ENCODE peak calls at places on chromosomes 7 and 10, in five cellular contexts. One of them, this sample, is unnamed.

GRCh38 chr7:105439174-105439893 is 50.6 kb upstream of the SRPK2 start:
- DNase-seq in left ventricle myocardium inferior: no peak
- DNase-seq in hepatocyte: no peak
- DNase-seq in Kasumi-1: no peak
- DNase-seq in effector CD4-positive, alpha-beta T cell: no peak
- DNase-seq in this sample: no peak

GRCh38 chr10:53430127-53430891 is 657.7 kb upstream of the MBL2 start:
- DNase-seq in left ventricle myocardium inferior: no peak
- DNase-seq in hepatocyte: no peak
- DNase-seq in Kasumi-1: no peak
- DNase-seq in effector CD4-positive, alpha-beta T cell: no peak
- DNase-seq in this sample: no peak

GRCh38 chr10:71714592-71714991 is 5.0 kb downstream of the C10orf105 start:
- DNase-seq in left ventricle myocardium inferior: no peak
- DNase-seq in hepatocyte: no peak
- DNase-seq in Kasumi-1: no peak
- DNase-seq in effector CD4-positive, alpha-beta T cell: no peak
- DNase-seq in this sample: no peak

GRCh38 chr7:120996333-120996982 is 7.9 kb downstream of the CPED1 start:
- DNase-seq in left ventricle myocardium inferior: peak
- DNase-seq in hepatocyte: peak
- DNase-seq in Kasumi-1: peak
- DNase-seq in effector CD4-positive, alpha-beta T cell: peak
- DNase-seq in this sample: no peak

GRCh38 chr10:12539350-12540164 is 190.2 kb downstream of the CAMK1D start:
- DNase-seq in left ventricle myocardium inferior: no peak
- DNase-seq in hepatocyte: no peak
- DNase-seq in Kasumi-1: no peak
- DNase-seq in effector CD4-positive, alpha-beta T cell: no peak
- DNase-seq in this sample: no peak

GRCh38 chr10:131673396-131673795 is 227.4 kb upstream of the PPP2R2D start:
- DNase-seq in left ventricle myocardium inferior: no peak
- DNase-seq in hepatocyte: no peak
- DNase-seq in Kasumi-1: no peak
- DNase-seq in effector CD4-positive, alpha-beta T cell: no peak
- DNase-seq in this sample: no peak

GRCh38 chr10:85600744-85601081 is 765.9 kb downstream of the GRID1 start:
- DNase-seq in left ventricle myocardium inferior: no peak
- DNase-seq in hepatocyte: no peak
- DNase-seq in Kasumi-1: no peak
- DNase-seq in effector CD4-positive, alpha-beta T cell: no peak
- DNase-seq in this sample: no peak

GRCh38 chr7:141145630-141145982 is 71.7 kb downstream of the TMEM178B start:
- DNase-seq in left ventricle myocardium inferior: no peak
- DNase-seq in hepatocyte: no peak
- DNase-seq in Kasumi-1: no peak
- DNase-seq in effector CD4-positive, alpha-beta T cell: no peak
- DNase-seq in this sample: no peak

GRCh38 chr7:149828357-149829309 is 9.5 kb upstream of the ZNF862 start:
- DNase-seq in left ventricle myocardium inferior: no peak
- DNase-seq in hepatocyte: no peak
- DNase-seq in Kasumi-1: no peak
- DNase-seq in effector CD4-positive, alpha-beta T cell: no peak
- DNase-seq in this sample: no peak

GRCh38 chr7:28666144-28666543 is 253.8 kb downstream of the CREB5 start:
- DNase-seq in left ventricle myocardium inferior: no peak
- DNase-seq in hepatocyte: no peak
- DNase-seq in Kasumi-1: no peak
- DNase-seq in effector CD4-positive, alpha-beta T cell: no peak
- DNase-seq in this sample: no peak

GRCh38 chr7:17109017-17109416 is 189.4 kb upstream of the AHR start:
- DNase-seq in left ventricle myocardium inferior: no peak
- DNase-seq in hepatocyte: no peak
- DNase-seq in Kasumi-1: no peak
- DNase-seq in effector CD4-positive, alpha-beta T cell: no peak
- DNase-seq in this sample: no peak

GRCh38 chr7:42480304-42480665 is 243.3 kb upstream of the GLI3 start:
- DNase-seq in left ventricle myocardium inferior: no peak
- DNase-seq in hepatocyte: peak
- DNase-seq in Kasumi-1: no peak
- DNase-seq in effector CD4-positive, alpha-beta T cell: no peak
- DNase-seq in this sample: no peak

GRCh38 chr10:96439655-96440217 is 74.0 kb downstream of the TLL2 start:
- DNase-seq in left ventricle myocardium inferior: no peak
- DNase-seq in hepatocyte: no peak
- DNase-seq in Kasumi-1: no peak
- DNase-seq in effector CD4-positive, alpha-beta T cell: no peak
- DNase-seq in this sample: no peak

GRCh38 chr10:14074062-14074884 is 256.5 kb downstream of the FRMD4A start:
- DNase-seq in left ventricle myocardium inferior: peak
- DNase-seq in hepatocyte: peak
- DNase-seq in Kasumi-1: no peak
- DNase-seq in effector CD4-positive, alpha-beta T cell: no peak
- DNase-seq in this sample: no peak

GRCh38 chr10:110413903-110414562 is 83.7 kb upstream of the DUSP5 start:
- DNase-seq in left ventricle myocardium inferior: no peak
- DNase-seq in hepatocyte: no peak
- DNase-seq in Kasumi-1: peak
- DNase-seq in effector CD4-positive, alpha-beta T cell: no peak
- DNase-seq in this sample: no peak

GRCh38 chr10:110107430-110107829 is 99.6 kb downstream of the ADD3 start:
- DNase-seq in left ventricle myocardium inferior: no peak
- DNase-seq in hepatocyte: no peak
- DNase-seq in Kasumi-1: no peak
- DNase-seq in effector CD4-positive, alpha-beta T cell: no peak
- DNase-seq in this sample: no peak

GRCh38 chr7:38057829-38058228 is 120.2 kb upstream of the STARD3NL start:
- DNase-seq in left ventricle myocardium inferior: no peak
- DNase-seq in hepatocyte: no peak
- DNase-seq in Kasumi-1: no peak
- DNase-seq in effector CD4-positive, alpha-beta T cell: no peak
- DNase-seq in this sample: no peak

GRCh38 chr10:122492006-122492405 is 30.7 kb downstream of the HTRA1 start:
- DNase-seq in left ventricle myocardium inferior: no peak
- DNase-seq in hepatocyte: no peak
- DNase-seq in Kasumi-1: no peak
- DNase-seq in effector CD4-positive, alpha-beta T cell: no peak
- DNase-seq in this sample: no peak

GRCh38 chr10:89683911-89684310 is 17.5 kb upstream of the KIF20B start:
- DNase-seq in left ventricle myocardium inferior: no peak
- DNase-seq in hepatocyte: no peak
- DNase-seq in Kasumi-1: no peak
- DNase-seq in effector CD4-positive, alpha-beta T cell: no peak
- DNase-seq in this sample: peak

GRCh38 chr7:28979791-28980190 is 21.7 kb upstream of the TRIL start:
- DNase-seq in left ventricle myocardium inferior: peak
- DNase-seq in hepatocyte: no peak
- DNase-seq in Kasumi-1: no peak
- DNase-seq in effector CD4-positive, alpha-beta T cell: no peak
- DNase-seq in this sample: no peak

GRCh38 chr10:68251625-68252275 is 19.8 kb upstream of the ATOH7 start:
- DNase-seq in left ventricle myocardium inferior: no peak
- DNase-seq in hepatocyte: no peak
- DNase-seq in Kasumi-1: no peak
- DNase-seq in effector CD4-positive, alpha-beta T cell: no peak
- DNase-seq in this sample: no peak

GRCh38 chr10:123459371-123460224 is 206.6 kb upstream of the GPR26 start:
- DNase-seq in left ventricle myocardium inferior: no peak
- DNase-seq in hepatocyte: no peak
- DNase-seq in Kasumi-1: no peak
- DNase-seq in effector CD4-positive, alpha-beta T cell: no peak
- DNase-seq in this sample: no peak

This sample was measured in SHP77 treated with DMSO at 0.1 percent for 48 hours.